ENCODE peak calls at places on chromosomes 12 and 14, in eight cellular contexts. One of them, this sample, is unnamed.

GRCh38 chr12:87779858-87780498 is 249.2 kb downstream of the C12orf50 start:
- ATAC-seq in Right ventricle myocardium inferior: no peak
- ATAC-seq in right cardiac atrium: no peak
- ATAC-seq in natural killer cell: no peak
- ATAC-seq in T-cell: no peak
- ATAC-seq in GM12878: no peak
- ATAC-seq in heart right ventricle: no peak
- ATAC-seq in T-helper 17 cell: no peak
- ATAC-seq in this sample: peak; percentile 31

GRCh38 chr12:122080149-122081107 is 1.9 kb downstream of the MLXIP start:
- ATAC-seq in Right ventricle myocardium inferior: peak; percentile 14
- ATAC-seq in right cardiac atrium: peak; percentile 49
- ATAC-seq in natural killer cell: no peak
- ATAC-seq in T-cell: no peak
- ATAC-seq in GM12878: peak; percentile 2
- ATAC-seq in heart right ventricle: peak; percentile 10
- ATAC-seq in T-helper 17 cell: no peak
- ATAC-seq in this sample: no peak

GRCh38 chr12:69338120-69338859 is 9.9 kb upstream of the LYZ start:
- ATAC-seq in Right ventricle myocardium inferior: no peak
- ATAC-seq in right cardiac atrium: no peak
- ATAC-seq in natural killer cell: no peak
- ATAC-seq in T-cell: no peak
- ATAC-seq in GM12878: no peak
- ATAC-seq in heart right ventricle: no peak
- ATAC-seq in T-helper 17 cell: no peak
- ATAC-seq in this sample: no peak

GRCh38 chr12:54786081-54786480 is 68.2 kb upstream of the MUCL1 start:
- ATAC-seq in Right ventricle myocardium inferior: no peak
- ATAC-seq in right cardiac atrium: no peak
- ATAC-seq in natural killer cell: no peak
- ATAC-seq in T-cell: no peak
- ATAC-seq in GM12878: no peak
- ATAC-seq in heart right ventricle: no peak
- ATAC-seq in T-helper 17 cell: no peak
- ATAC-seq in this sample: no peak

GRCh38 chr14:100063314-100063941 is 1.8 kb upstream of the EVL start:
- ATAC-seq in Right ventricle myocardium inferior: no peak
- ATAC-seq in right cardiac atrium: no peak
- ATAC-seq in natural killer cell: no peak
- ATAC-seq in T-cell: no peak
- ATAC-seq in GM12878: no peak
- ATAC-seq in heart right ventricle: no peak
- ATAC-seq in T-helper 17 cell: no peak
- ATAC-seq in this sample: no peak

GRCh38 chr12:47234576-47235141 is 154.9 kb upstream of the AMIGO2 start:
- ATAC-seq in Right ventricle myocardium inferior: no peak
- ATAC-seq in right cardiac atrium: no peak
- ATAC-seq in natural killer cell: no peak
- ATAC-seq in T-cell: no peak
- ATAC-seq in GM12878: no peak
- ATAC-seq in heart right ventricle: no peak
- ATAC-seq in T-helper 17 cell: no peak
- ATAC-seq in this sample: no peak

GRCh38 chr12:52147367-52147972 is 44.3 kb downstream of the KRT80 start:
- ATAC-seq in Right ventricle myocardium inferior: peak; percentile 63
- ATAC-seq in right cardiac atrium: peak; percentile 90
- ATAC-seq in natural killer cell: no peak
- ATAC-seq in T-cell: no peak
- ATAC-seq in GM12878: no peak
- ATAC-seq in heart right ventricle: peak; percentile 73
- ATAC-seq in T-helper 17 cell: no peak
- ATAC-seq in this sample: no peak

GRCh38 chr12:45407967-45408743 is 192.3 kb downstream of the ANO6 start:
- ATAC-seq in Right ventricle myocardium inferior: no peak
- ATAC-seq in right cardiac atrium: peak; percentile 59
- ATAC-seq in natural killer cell: no peak
- ATAC-seq in T-cell: no peak
- ATAC-seq in GM12878: no peak
- ATAC-seq in heart right ventricle: no peak
- ATAC-seq in T-helper 17 cell: no peak
- ATAC-seq in this sample: no peak

GRCh38 chr12:96510306-96510764 is 21.0 kb downstream of the CFAP54 start:
- ATAC-seq in Right ventricle myocardium inferior: no peak
- ATAC-seq in right cardiac atrium: peak; percentile 77
- ATAC-seq in natural killer cell: no peak
- ATAC-seq in T-cell: no peak
- ATAC-seq in GM12878: no peak
- ATAC-seq in heart right ventricle: peak; percentile 42
- ATAC-seq in T-helper 17 cell: no peak
- ATAC-seq in this sample: no peak

This sample was measured in stimulated activated memory B cell treated with anti-CD40 and anti-IgM and Interleukin-4, amounts not matched to agents 10 μg/mL and 1 μg/mL and 100 μg/mL, for 72 hours.